ENCODE peak calls at places on chromosomes 5 and 9, in six cellular contexts. E, V, N, C, T and J are unnamed samples.

GRCh38 chr5:131647078-131647769 is 12.2 kb upstream of the RAPGEF6 start:
- DNase-seq in V (no peak), C (no peak), N (no peak), T (no peak), E (no peak), J (no peak)

GRCh38 chr5:68315679-68316271 is 100.2 kb downstream of the PIK3R1 start:
- DNase-seq in N (no peak), C (no peak), E (peak), T (no peak), V (no peak), J (peak)

GRCh38 chr5:35857004-35857345 is 284 bp downstream of the IL7R start:
- DNase-seq in C (no peak), N (peak), V (no peak), E (no peak), T (no peak), J (no peak)

GRCh38 chr5:139795074-139796001 is at the start of gene PSD2:
- DNase-seq in E (no peak), V (peak), T (no peak), C (no peak), N (peak), J (no peak)

GRCh38 chr9:6215562-6215961 is at the start of gene IL33:
- DNase-seq in V (no peak), C (peak), E (no peak), T (no peak), N (peak), J (no peak)

GRCh38 chr5:134825212-134825611 is 20.6 kb upstream of the C5orf24 start:
- DNase-seq in C (peak), E (no peak), T (no peak), V (no peak), N (no peak), J (no peak)

GRCh38 chr9:94921072-94921471 is 194.6 kb downstream of the AOPEP start:
- DNase-seq in C (peak), V (no peak), T (no peak), E (no peak), N (peak), J (no peak)

GRCh38 chr5:74454263-74455030 is 186.1 kb downstream of the ENC1 start:
- DNase-seq in N (no peak), C (no peak), E (no peak), V (no peak), T (no peak), J (no peak)

GRCh38 chr5:158543539-158544387 is 556.0 kb downstream of the EBF1 start:
- DNase-seq in T (no peak), E (no peak), N (peak), V (no peak), C (peak), J (no peak)

GRCh38 chr5:180176191-180176590 is 32.8 kb downstream of the RASGEF1C start:
- DNase-seq in N (no peak), C (no peak), E (no peak), V (no peak), T (no peak), J (no peak)
- TF ChIP-seq CTCF in N (no peak), C (no peak), E (no peak), V (no peak), T (no peak), J (no peak)

GRCh38 chr5:176700239-176700847 is 53.1 kb downstream of the TSPAN17 start:
- DNase-seq in V (peak), E (no peak), C (peak), N (no peak), T (peak), J (no peak)
- TF ChIP-seq CTCF in V (peak), E (no peak), C (peak), N (no peak), T (no peak), J (peak)

GRCh38 chr5:21810737-21811316 is 1042.3 kb downstream of the CDH12 start:
- DNase-seq in C (peak), E (no peak), T (no peak), V (no peak), N (no peak), J (no peak)
- TF ChIP-seq CTCF in C (peak), E (no peak), T (peak), V (no peak), N (peak), J (no peak)

DNA sequence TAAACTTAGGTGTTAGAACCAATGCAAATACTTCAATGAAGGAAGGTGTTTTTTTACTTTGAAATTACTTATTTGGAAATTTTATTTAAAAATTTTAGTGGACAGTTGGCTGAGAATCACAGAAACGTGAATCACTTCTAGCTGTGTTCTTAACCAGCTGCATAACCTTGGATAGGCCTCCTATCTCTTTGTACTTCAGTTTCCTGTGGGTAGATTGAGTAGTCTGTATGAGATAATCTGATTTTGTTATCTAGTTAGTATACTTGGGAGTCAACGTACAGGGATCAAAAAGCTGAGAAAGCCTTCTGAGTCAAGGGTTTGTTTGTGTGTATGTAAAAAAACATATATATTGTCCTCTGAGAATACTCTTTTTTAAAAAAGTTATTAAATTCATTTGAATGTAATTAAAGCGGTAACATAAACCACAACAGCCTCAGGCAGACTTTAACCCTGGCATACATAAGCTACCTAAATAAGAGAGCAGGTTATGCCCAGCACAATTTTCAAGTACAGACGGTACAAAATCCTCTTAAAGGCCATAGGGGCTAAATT is 38.1 kb upstream of the ZCCHC7 start:
- DNase-seq in C (peak), V (no peak), N (no peak), E (no peak), T (no peak), J (no peak)
- TF ChIP-seq CTCF in C (no peak), V (no peak), N (no peak), E (no peak), T (no peak), J (no peak)

GRCh38 chr9:89234636-89235035 is 56.0 kb upstream of the SHC3 start:
- DNase-seq in T (peak), V (peak), C (no peak), N (peak), E (no peak), J (no peak)
- TF ChIP-seq CTCF in T (no peak), V (peak), C (peak), N (peak), E (no peak), J (no peak)

GRCh38 chr9:88023001-88023400 is 48.7 kb upstream of the CDK20 start:
- DNase-seq in E (no peak), C (no peak), N (no peak), V (no peak), T (no peak), J (no peak)

GRCh38 chr9:88024896-88025295 is 50.6 kb upstream of the CDK20 start:
- DNase-seq in V (no peak), E (no peak), C (no peak), T (no peak), N (no peak), J (no peak)

GRCh38 chr9:88026133-88026510 is 51.8 kb upstream of the CDK20 start:
- DNase-seq in E (no peak), N (no peak), C (peak), T (no peak), V (no peak), J (no peak)

GRCh38 chr9:88028338-88028737 is 54.0 kb upstream of the CDK20 start:
- DNase-seq in V (no peak), N (no peak), E (no peak), T (no peak), C (no peak), J (no peak)

DNA sequence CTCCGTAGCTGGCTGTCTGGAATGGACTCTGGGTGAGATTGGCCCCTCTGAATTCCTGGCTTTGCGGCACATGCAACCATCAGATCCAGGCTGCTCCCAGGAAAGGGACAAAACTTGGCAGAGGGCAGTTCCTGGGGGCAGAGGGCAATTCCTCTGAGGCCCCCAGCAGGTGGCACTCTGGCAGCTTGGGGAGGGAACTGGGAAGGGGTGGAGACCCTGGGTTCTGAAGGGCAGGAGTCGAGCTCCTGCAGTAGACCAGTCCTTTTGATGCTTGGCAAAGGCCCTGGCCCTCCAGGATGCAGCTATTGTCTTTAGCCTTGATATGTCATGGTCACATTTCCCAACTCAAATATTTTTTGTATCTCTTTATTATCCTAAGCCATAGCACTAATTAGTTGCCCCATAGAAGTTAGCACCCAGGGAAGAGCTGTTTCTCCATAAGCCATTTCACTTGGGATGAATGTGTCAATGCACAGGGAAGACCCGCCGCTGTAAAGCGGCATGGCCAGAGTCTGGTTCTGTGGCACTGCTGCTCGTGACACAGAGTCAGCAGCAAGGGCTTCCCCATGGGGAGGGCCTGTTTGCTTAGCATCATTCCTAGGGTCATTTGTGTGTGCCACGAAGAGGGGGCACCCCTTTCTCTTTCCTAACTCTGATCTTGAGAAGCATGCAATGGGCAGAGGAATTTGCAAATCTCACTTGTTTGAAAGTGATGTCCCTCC is 51.2 kb upstream of the CDK20 start:
- DNase-seq in V (no peak), C (no peak), E (no peak), T (no peak), N (no peak), J (no peak)
- TF ChIP-seq CTCF in V (no peak), C (no peak), E (no peak), T (no peak), N (no peak), J (no peak)

GRCh38 chr5:30650311-30650710 is 543.2 kb upstream of the CDH6 start:
- DNase-seq in T (no peak), N (no peak), E (no peak), C (no peak), V (no peak), J (no peak)
- TF ChIP-seq CTCF in T (peak), N (no peak), E (no peak), C (no peak), V (no peak), J (no peak)

DNA sequence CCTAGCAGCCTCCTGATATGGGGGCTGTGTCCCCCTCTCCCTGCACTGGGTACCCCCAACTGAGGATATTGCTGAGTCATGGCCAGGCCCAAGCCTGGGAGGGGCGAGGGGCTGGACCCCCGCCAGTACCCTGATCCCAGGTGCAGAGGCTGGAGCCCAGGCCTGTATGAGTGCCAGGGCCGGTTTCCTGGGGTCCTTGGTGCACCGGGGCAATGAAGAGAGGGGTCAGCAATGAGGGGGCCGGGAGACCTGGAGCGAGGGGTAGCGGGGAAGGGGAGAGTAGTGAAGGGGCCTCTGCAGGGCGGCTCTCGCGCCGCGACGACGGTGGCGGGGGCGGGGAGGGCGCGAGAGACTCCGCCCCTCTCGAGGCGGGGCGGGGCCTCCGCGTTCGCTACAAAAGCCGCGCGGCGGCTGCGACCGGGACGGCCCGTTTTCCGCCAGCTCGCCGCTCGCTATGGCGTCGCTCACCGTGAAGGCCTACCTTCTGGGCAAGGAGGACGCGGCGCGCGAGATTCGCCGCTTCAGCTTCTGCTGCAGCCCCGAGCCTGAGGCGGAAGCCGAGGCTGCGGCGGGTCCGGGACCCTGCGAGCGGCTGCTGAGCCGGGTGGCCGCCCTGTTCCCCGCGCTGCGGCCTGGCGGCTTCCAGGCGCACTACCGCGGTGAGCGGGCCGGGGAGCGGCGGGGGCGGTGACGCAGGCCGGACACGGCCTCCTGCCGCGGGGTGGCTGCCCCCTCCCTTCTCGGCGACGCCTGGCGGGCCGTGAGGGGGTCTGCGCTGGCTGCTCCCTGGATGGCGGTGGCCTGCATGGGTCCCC is at the start of gene SQSTM1:
- DNase-seq in C (peak), N (peak), E (peak), V (peak), T (peak), J (peak)
- TF ChIP-seq CTCF in C (no peak), N (no peak), E (no peak), V (no peak), T (peak), J (no peak)